ENCODE peak calls at places on chromosomes 6 and 20, in eight cellular contexts. One of them, this sample, is unnamed.

GRCh38 chr20:24698189-24698588 is 228.8 kb downstream of the SYNDIG1 start:
- DNase-seq in dorsolateral prefrontal cortex: no peak
- DNase-seq in IMR-90: no peak
- DNase-seq in H1: peak; percentile 35
- DNase-seq in pancreas: no peak
- DNase-seq in adrenal gland: no peak
- DNase-seq in heart right ventricle: no peak
- DNase-seq in aorta: no peak
- DNase-seq in this sample: no peak

GRCh38 chr6:13681305-13682061 is 30.2 kb downstream of the RANBP9 start:
- DNase-seq in dorsolateral prefrontal cortex: no peak
- DNase-seq in IMR-90: no peak
- DNase-seq in H1: no peak
- DNase-seq in pancreas: no peak
- DNase-seq in adrenal gland: no peak
- DNase-seq in heart right ventricle: no peak
- DNase-seq in aorta: no peak
- DNase-seq in this sample: peak; percentile 65

GRCh38 chr20:62953839-62954703 is 1.6 kb downstream of the SLC17A9 start:
- DNase-seq in dorsolateral prefrontal cortex: peak; percentile 45
- DNase-seq in IMR-90: peak; percentile 54
- DNase-seq in H1: peak; percentile 67
- DNase-seq in pancreas: no peak
- DNase-seq in adrenal gland: peak; percentile 70
- DNase-seq in heart right ventricle: peak; percentile 66
- DNase-seq in aorta: peak; percentile 92
- DNase-seq in this sample: peak; percentile 83

GRCh38 chr20:50957798-50958732 is at the start of gene DPM1:
- DNase-seq in dorsolateral prefrontal cortex: peak; percentile 90
- DNase-seq in IMR-90: peak; percentile 89
- DNase-seq in H1: peak; percentile 89
- DNase-seq in pancreas: peak; percentile 81
- DNase-seq in adrenal gland: peak; percentile 94
- DNase-seq in heart right ventricle: peak; percentile 81
- DNase-seq in aorta: peak; percentile 93
- DNase-seq in this sample: peak; percentile 92

GRCh38 chr20:32203556-32204484 is 3.7 kb downstream of the PLAGL2 start:
- DNase-seq in dorsolateral prefrontal cortex: peak; percentile 33
- DNase-seq in IMR-90: no peak
- DNase-seq in H1: no peak
- DNase-seq in pancreas: no peak
- DNase-seq in adrenal gland: no peak
- DNase-seq in heart right ventricle: no peak
- DNase-seq in aorta: no peak
- DNase-seq in this sample: no peak

GRCh38 chr6:15510536-15511247 is 152.1 kb downstream of the DTNBP1 start:
- DNase-seq in dorsolateral prefrontal cortex: no peak
- DNase-seq in IMR-90: no peak
- DNase-seq in H1: no peak
- DNase-seq in pancreas: no peak
- DNase-seq in adrenal gland: no peak
- DNase-seq in heart right ventricle: no peak
- DNase-seq in aorta: no peak
- DNase-seq in this sample: no peak

GRCh38 chr6:18055714-18056382 is 66.6 kb downstream of the NHLRC1 start:
- DNase-seq in dorsolateral prefrontal cortex: no peak
- DNase-seq in IMR-90: no peak
- DNase-seq in H1: no peak
- DNase-seq in pancreas: no peak
- DNase-seq in adrenal gland: no peak
- DNase-seq in heart right ventricle: no peak
- DNase-seq in aorta: no peak
- DNase-seq in this sample: no peak

GRCh38 chr20:24470031-24470781 is 777 bp downstream of the SYNDIG1 start:
- DNase-seq in dorsolateral prefrontal cortex: peak; percentile 33
- DNase-seq in IMR-90: no peak
- DNase-seq in H1: peak; percentile 82
- DNase-seq in pancreas: no peak
- DNase-seq in adrenal gland: no peak
- DNase-seq in heart right ventricle: peak; percentile 21
- DNase-seq in aorta: no peak
- DNase-seq in this sample: no peak

GRCh38 chr20:20864346-20865096 is 152.1 kb upstream of the RALGAPA2 start:
- DNase-seq in dorsolateral prefrontal cortex: no peak
- DNase-seq in IMR-90: no peak
- DNase-seq in H1: no peak
- DNase-seq in pancreas: no peak
- DNase-seq in adrenal gland: no peak
- DNase-seq in heart right ventricle: no peak
- DNase-seq in aorta: no peak
- DNase-seq in this sample: no peak

GRCh38 chr6:41939091-41939847 is 2.3 kb downstream of the CCND3 start:
- DNase-seq in dorsolateral prefrontal cortex: no peak
- DNase-seq in IMR-90: peak; percentile 43
- DNase-seq in H1: peak; percentile 69
- DNase-seq in pancreas: no peak
- DNase-seq in adrenal gland: peak; percentile 53
- DNase-seq in heart right ventricle: peak; percentile 33
- DNase-seq in aorta: peak; percentile 62
- DNase-seq in this sample: no peak

GRCh38 chr20:37839432-37839827 is 63.5 kb upstream of the VSTM2L start:
- DNase-seq in dorsolateral prefrontal cortex: no peak
- DNase-seq in IMR-90: no peak
- DNase-seq in H1: no peak
- DNase-seq in pancreas: no peak
- DNase-seq in adrenal gland: no peak
- DNase-seq in heart right ventricle: no peak
- DNase-seq in aorta: no peak
- DNase-seq in this sample: no peak

GRCh38 chr6:168363302-168363701 is 43.7 kb upstream of the DACT2 start:
- DNase-seq in dorsolateral prefrontal cortex: no peak
- DNase-seq in IMR-90: no peak
- DNase-seq in H1: no peak
- DNase-seq in pancreas: no peak
- DNase-seq in adrenal gland: no peak
- DNase-seq in heart right ventricle: no peak
- DNase-seq in aorta: no peak
- DNase-seq in this sample: no peak

GRCh38 chr6:7087491-7087979 is 20.2 kb upstream of the RREB1 start:
- DNase-seq in dorsolateral prefrontal cortex: no peak
- DNase-seq in IMR-90: no peak
- DNase-seq in H1: no peak
- DNase-seq in pancreas: no peak
- DNase-seq in adrenal gland: no peak
- DNase-seq in heart right ventricle: no peak
- DNase-seq in aorta: no peak
- DNase-seq in this sample: peak; percentile 41

GRCh38 chr20:63125581-63125892 is 90.4 kb downstream of the YTHDF1 start:
- DNase-seq in dorsolateral prefrontal cortex: no peak
- DNase-seq in IMR-90: no peak
- DNase-seq in H1: no peak
- DNase-seq in pancreas: no peak
- DNase-seq in adrenal gland: no peak
- DNase-seq in heart right ventricle: no peak
- DNase-seq in aorta: no peak
- DNase-seq in this sample: no peak

GRCh38 chr20:47883186-47883585 is 97.9 kb upstream of the SULF2 start:
- DNase-seq in dorsolateral prefrontal cortex: no peak
- DNase-seq in IMR-90: no peak
- DNase-seq in H1: no peak
- DNase-seq in pancreas: no peak
- DNase-seq in adrenal gland: no peak
- DNase-seq in heart right ventricle: no peak
- DNase-seq in aorta: no peak
- DNase-seq in this sample: no peak

GRCh38 chr20:47875302-47876025 is 90.2 kb upstream of the SULF2 start:
- DNase-seq in dorsolateral prefrontal cortex: no peak
- DNase-seq in IMR-90: no peak
- DNase-seq in H1: no peak
- DNase-seq in pancreas: no peak
- DNase-seq in adrenal gland: no peak
- DNase-seq in heart right ventricle: no peak
- DNase-seq in aorta: no peak
- DNase-seq in this sample: no peak

GRCh38 chr20:47879771-47880170 is 94.5 kb upstream of the SULF2 start:
- DNase-seq in dorsolateral prefrontal cortex: no peak
- DNase-seq in IMR-90: no peak
- DNase-seq in H1: no peak
- DNase-seq in pancreas: no peak
- DNase-seq in adrenal gland: no peak
- DNase-seq in heart right ventricle: no peak
- DNase-seq in aorta: no peak
- DNase-seq in this sample: no peak

GRCh38 chr20:47876348-47877056 is 91.2 kb upstream of the SULF2 start:
- DNase-seq in dorsolateral prefrontal cortex: no peak
- DNase-seq in IMR-90: no peak
- DNase-seq in H1: no peak
- DNase-seq in pancreas: no peak
- DNase-seq in adrenal gland: no peak
- DNase-seq in heart right ventricle: no peak
- DNase-seq in aorta: no peak
- DNase-seq in this sample: no peak

GRCh38 chr20:47878601-47879004 is 93.3 kb upstream of the SULF2 start:
- DNase-seq in dorsolateral prefrontal cortex: no peak
- DNase-seq in IMR-90: no peak
- DNase-seq in H1: no peak
- DNase-seq in pancreas: no peak
- DNase-seq in adrenal gland: no peak
- DNase-seq in heart right ventricle: no peak
- DNase-seq in aorta: no peak
- DNase-seq in this sample: no peak
- H3K27ac ChIP-seq in dorsolateral prefrontal cortex: no peak overlapping the region
- H3K27ac ChIP-seq in IMR-90: no peak overlapping the region
- H3K27ac ChIP-seq in H1: no peak overlapping the region
- H3K27ac ChIP-seq in pancreas: no peak overlapping the region
- H3K27ac ChIP-seq in adrenal gland: no peak overlapping the region
- H3K27ac ChIP-seq in heart right ventricle: no peak overlapping the region
- H3K27ac ChIP-seq in aorta: no peak overlapping the region
- H3K27ac ChIP-seq in this sample: no peak overlapping the region

GRCh38 chr6:157825243-157825904 is 2.3 kb downstream of the SNX9 start:
- DNase-seq in dorsolateral prefrontal cortex: no peak
- DNase-seq in IMR-90: peak; percentile 70
- DNase-seq in H1: no peak
- DNase-seq in pancreas: no peak
- DNase-seq in adrenal gland: no peak
- DNase-seq in heart right ventricle: no peak
- DNase-seq in aorta: no peak
- DNase-seq in this sample: no peak
- H3K4me3 ChIP-seq in dorsolateral prefrontal cortex: peak overlapping the region; percentile 92
- H3K4me3 ChIP-seq in IMR-90: peak overlapping the region; percentile 19
- H3K4me3 ChIP-seq in H1: peak overlapping the region; percentile 65
- H3K4me3 ChIP-seq in pancreas: no peak overlapping the region
- H3K4me3 ChIP-seq in adrenal gland: no peak overlapping the region
- H3K4me3 ChIP-seq in heart right ventricle: no peak overlapping the region
- H3K4me3 ChIP-seq in aorta: no peak overlapping the region
- H3K4me3 ChIP-seq in this sample: no peak overlapping the region

DNA sequence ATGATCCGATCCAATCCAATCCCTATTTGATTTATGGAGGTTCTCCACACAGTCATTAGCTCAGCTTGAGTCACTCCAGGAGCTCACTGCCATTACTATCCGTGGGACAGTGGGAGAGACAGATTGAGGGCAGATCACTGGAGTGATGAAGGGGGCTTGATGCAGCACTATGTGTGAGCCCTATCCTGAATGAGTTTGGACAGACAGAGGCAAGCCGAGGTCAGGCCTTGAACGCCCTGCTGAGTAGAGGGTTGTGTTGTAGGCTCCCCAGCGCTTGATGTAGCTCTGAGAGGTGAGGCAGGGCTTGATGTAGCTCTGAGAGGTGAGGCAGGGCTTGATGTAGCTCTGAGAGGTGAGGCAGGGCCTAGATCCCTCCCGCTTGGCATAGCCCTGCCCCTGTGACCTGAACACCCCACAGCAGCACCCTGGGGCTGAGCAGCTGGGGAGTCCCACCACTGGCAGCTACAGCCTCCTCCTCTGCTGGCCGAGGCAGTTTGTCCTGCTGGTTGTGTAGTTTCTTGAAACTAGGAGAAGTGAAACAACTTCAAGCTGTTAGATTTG is 58.7 kb downstream of the ZFAND3 start:
- DNase-seq in dorsolateral prefrontal cortex: no peak
- DNase-seq in IMR-90: peak; percentile 42
- DNase-seq in H1: no peak
- DNase-seq in pancreas: no peak
- DNase-seq in adrenal gland: no peak
- DNase-seq in heart right ventricle: no peak
- DNase-seq in aorta: no peak
- DNase-seq in this sample: no peak
- H3K27ac ChIP-seq in dorsolateral prefrontal cortex: no peak overlapping the region
- H3K27ac ChIP-seq in IMR-90: no peak overlapping the region
- H3K27ac ChIP-seq in H1: no peak overlapping the region
- H3K27ac ChIP-seq in pancreas: peak overlapping the region; percentile 7
- H3K27ac ChIP-seq in adrenal gland: peak overlapping the region; percentile 22
- H3K27ac ChIP-seq in heart right ventricle: no peak overlapping the region
- H3K27ac ChIP-seq in aorta: no peak overlapping the region
- H3K27ac ChIP-seq in this sample: no peak overlapping the region

GRCh38 chr6:3405182-3405518 is 51.7 kb downstream of the SLC22A23 start:
- DNase-seq in dorsolateral prefrontal cortex: no peak
- DNase-seq in IMR-90: no peak
- DNase-seq in H1: no peak
- DNase-seq in pancreas: no peak
- DNase-seq in adrenal gland: no peak
- DNase-seq in heart right ventricle: no peak
- DNase-seq in aorta: no peak
- DNase-seq in this sample: no peak

GRCh38 chr6:3406928-3407809 is 49.7 kb downstream of the SLC22A23 start:
- DNase-seq in dorsolateral prefrontal cortex: no peak
- DNase-seq in IMR-90: no peak
- DNase-seq in H1: no peak
- DNase-seq in pancreas: no peak
- DNase-seq in adrenal gland: no peak
- DNase-seq in heart right ventricle: no peak
- DNase-seq in aorta: no peak
- DNase-seq in this sample: no peak

GRCh38 chr6:3407840-3408239 is 49.0 kb downstream of the SLC22A23 start:
- DNase-seq in dorsolateral prefrontal cortex: no peak
- DNase-seq in IMR-90: no peak
- DNase-seq in H1: no peak
- DNase-seq in pancreas: no peak
- DNase-seq in adrenal gland: no peak
- DNase-seq in heart right ventricle: no peak
- DNase-seq in aorta: no peak
- DNase-seq in this sample: no peak

GRCh38 chr6:3406362-3406809 is 50.5 kb downstream of the SLC22A23 start:
- DNase-seq in dorsolateral prefrontal cortex: no peak
- DNase-seq in IMR-90: no peak
- DNase-seq in H1: no peak
- DNase-seq in pancreas: no peak
- DNase-seq in adrenal gland: no peak
- DNase-seq in heart right ventricle: no peak
- DNase-seq in aorta: no peak
- DNase-seq in this sample: no peak

DNA sequence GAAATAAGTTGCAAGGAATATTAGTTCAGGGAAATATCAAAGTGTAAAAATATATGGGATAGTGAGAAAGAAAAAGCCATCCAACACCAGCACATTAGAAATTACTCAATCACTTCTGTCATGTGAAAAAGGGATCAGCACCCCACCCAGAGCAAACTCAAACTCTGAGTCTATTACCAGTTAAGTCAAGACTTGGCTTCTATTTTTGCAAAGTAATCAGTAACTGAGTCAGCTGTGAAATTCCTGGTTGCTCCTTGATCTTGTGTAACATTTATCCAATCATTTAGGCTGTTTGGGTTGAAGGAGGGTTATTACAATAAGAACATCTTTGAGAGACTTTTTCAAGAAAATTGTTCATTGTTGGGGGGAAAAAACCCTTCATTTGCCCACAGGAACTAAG is 51.2 kb downstream of the SLC22A23 start:
- DNase-seq in dorsolateral prefrontal cortex: no peak
- DNase-seq in IMR-90: peak; percentile 46
- DNase-seq in H1: no peak
- DNase-seq in pancreas: no peak
- DNase-seq in adrenal gland: no peak
- DNase-seq in heart right ventricle: no peak
- DNase-seq in aorta: no peak
- DNase-seq in this sample: no peak
- H3K4me3 ChIP-seq in dorsolateral prefrontal cortex: no peak overlapping the region
- H3K4me3 ChIP-seq in IMR-90: no peak overlapping the region
- H3K4me3 ChIP-seq in H1: no peak overlapping the region
- H3K4me3 ChIP-seq in pancreas: no peak overlapping the region
- H3K4me3 ChIP-seq in adrenal gland: no peak overlapping the region
- H3K4me3 ChIP-seq in heart right ventricle: no peak overlapping the region
- H3K4me3 ChIP-seq in aorta: no peak overlapping the region
- H3K4me3 ChIP-seq in this sample: no peak overlapping the region